ENCODE peak calls at places on chromosomes 2 and 18, in six cellular contexts. Q, O, R, D, E and S are unnamed samples.

GRCh38 chr2:148643421-148643820 is 1.1 kb upstream of the EPC2 start:
- DNase-seq in Q (peak; percentile 64), O (no peak), R (no peak), D (no peak), E (no peak), S (no peak)

GRCh38 chr2:54776494-54776893 is 53.0 kb downstream of the EML6 start:
- DNase-seq in Q (no peak), O (no peak), R (no peak), D (no peak), E (no peak), S (no peak)

GRCh38 chr2:156321243-156321904 is 11.1 kb downstream of the NR4A2 start:
- DNase-seq in Q (no peak), O (no peak), R (no peak), D (no peak), E (no peak), S (no peak)

GRCh38 chr2:60456115-60456770 is 97.2 kb downstream of the BCL11A start:
- DNase-seq in Q (no peak), O (no peak), R (no peak), D (no peak), E (peak; percentile 30), S (no peak)

GRCh38 chr2:48284624-48285212 is 245.2 kb upstream of the STON1 start:
- DNase-seq in Q (no peak), O (no peak), R (no peak), D (peak; percentile 26), E (no peak), S (no peak)

GRCh38 chr18:78678318-78678695 is 301.3 kb upstream of the SALL3 start:
- DNase-seq in Q (no peak), O (no peak), R (no peak), D (no peak), E (no peak), S (no peak)

GRCh38 chr2:125861461-125861860 is 794.5 kb upstream of the GYPC start:
- DNase-seq in Q (no peak), O (no peak), R (no peak), D (no peak), E (no peak), S (no peak)

GRCh38 chr2:160125828-160126227 is 63.4 kb upstream of the PLA2R1 start:
- DNase-seq in Q (no peak), O (no peak), R (no peak), D (no peak), E (no peak), S (no peak)

GRCh38 chr2:69449906-69450305 is 12.7 kb upstream of the NFU1 start:
- DNase-seq in Q (no peak), O (no peak), R (no peak), D (no peak), E (no peak), S (no peak)

GRCh38 chr2:25808006-25808383 is 70.3 kb downstream of the ASXL2 start:
- DNase-seq in Q (no peak), O (no peak), R (no peak), D (no peak), E (no peak), S (no peak)

GRCh38 chr2:48715042-48715899 is 40.3 kb downstream of the LHCGR start:
- DNase-seq in Q (no peak), O (no peak), R (no peak), D (no peak), E (no peak), S (no peak)

GRCh38 chr2:36450466-36451196 is 95.1 kb downstream of the CRIM1 start:
- DNase-seq in Q (no peak), O (no peak), R (no peak), D (no peak), E (peak; percentile 37), S (no peak)

GRCh38 chr2:39584283-39584972 is 81.3 kb upstream of the TMEM178A start:
- DNase-seq in Q (no peak), O (no peak), R (no peak), D (no peak), E (no peak), S (no peak)

GRCh38 chr2:172101707-172102158 is 967 bp downstream of the DLX2 start:
- DNase-seq in Q (no peak), O (no peak), R (no peak), D (no peak), E (no peak), S (no peak)

GRCh38 chr2:102126660-102127059 is 15.9 kb upstream of the IL1R1 start:
- DNase-seq in Q (no peak), O (no peak), R (no peak), D (no peak), E (no peak), S (no peak)

GRCh38 chr2:207676827-207677354 is 34.5 kb upstream of the CCNYL1 start:
- DNase-seq in Q (no peak), O (no peak), R (no peak), D (peak; percentile 30), E (peak; percentile 26), S (no peak)

GRCh38 chr18:37844209-37844970 is 278.8 kb upstream of the CELF4 start:
- DNase-seq in Q (no peak), O (no peak), R (no peak), D (no peak), E (no peak), S (no peak)

GRCh38 chr18:63177822-63178525 is 141.6 kb downstream of the BCL2 start:
- DNase-seq in Q (no peak), O (no peak), R (no peak), D (no peak), E (no peak), S (no peak)

GRCh38 chr18:64785686-64786085 is 636.8 kb upstream of the LINC00305 start:
- DNase-seq in Q (no peak), O (no peak), R (no peak), D (no peak), E (no peak), S (no peak)

GRCh38 chr18:23876921-23877320 is 137.6 kb upstream of the TTC39C start:
- DNase-seq in Q (no peak), O (no peak), R (no peak), D (no peak), E (no peak), S (no peak)

GRCh38 chr2:138391956-138392355 is 109.6 kb upstream of the SPOPL start:
- DNase-seq in Q (no peak), O (no peak), R (no peak), D (no peak), E (no peak), S (no peak)

GRCh38 chr18:38539871-38540270 is 974.3 kb upstream of the CELF4 start:
- DNase-seq in Q (no peak), O (no peak), R (no peak), D (no peak), E (no peak), S (no peak)

GRCh38 chr2:136008205-136008865 is 22.9 kb upstream of the DARS1 start:
- DNase-seq in Q (no peak), O (no peak), R (no peak), D (no peak), E (no peak), S (no peak)

GRCh38 chr18:11689031-11689971 is at the start of gene GNAL:
- DNase-seq in Q (no peak), O (peak; percentile 61), R (peak; percentile 89), D (peak; percentile 51), E (peak; percentile 55), S (peak; percentile 48)

GRCh38 chr2:190100298-190100697 is 37.8 kb upstream of the MSTN start:
- DNase-seq in Q (no peak), O (no peak), R (no peak), D (no peak), E (no peak), S (no peak)

GRCh38 chr2:219350938-219351280 is 18.4 kb upstream of the RESP18 start:
- DNase-seq in Q (no peak), O (no peak), R (no peak), D (no peak), E (no peak), S (no peak)

GRCh38 chr2:45930396-45930792 is 278.9 kb downstream of the PRKCE start:
- DNase-seq in Q (no peak), O (no peak), R (no peak), D (no peak), E (no peak), S (no peak)

GRCh38 chr2:108972663-108973062 is 16.4 kb downstream of the EDAR start:
- DNase-seq in Q (no peak), O (no peak), R (no peak), D (no peak), E (no peak), S (no peak)

GRCh38 chr2:191190439-191190838 is 39.6 kb upstream of the STAT4 start:
- DNase-seq in Q (no peak), O (no peak), R (no peak), D (no peak), E (no peak), S (no peak)

GRCh38 chr2:217445726-217446125 is 557.1 kb downstream of the TNS1 start:
- DNase-seq in Q (no peak), O (no peak), R (no peak), D (no peak), E (no peak), S (no peak)

DNA sequence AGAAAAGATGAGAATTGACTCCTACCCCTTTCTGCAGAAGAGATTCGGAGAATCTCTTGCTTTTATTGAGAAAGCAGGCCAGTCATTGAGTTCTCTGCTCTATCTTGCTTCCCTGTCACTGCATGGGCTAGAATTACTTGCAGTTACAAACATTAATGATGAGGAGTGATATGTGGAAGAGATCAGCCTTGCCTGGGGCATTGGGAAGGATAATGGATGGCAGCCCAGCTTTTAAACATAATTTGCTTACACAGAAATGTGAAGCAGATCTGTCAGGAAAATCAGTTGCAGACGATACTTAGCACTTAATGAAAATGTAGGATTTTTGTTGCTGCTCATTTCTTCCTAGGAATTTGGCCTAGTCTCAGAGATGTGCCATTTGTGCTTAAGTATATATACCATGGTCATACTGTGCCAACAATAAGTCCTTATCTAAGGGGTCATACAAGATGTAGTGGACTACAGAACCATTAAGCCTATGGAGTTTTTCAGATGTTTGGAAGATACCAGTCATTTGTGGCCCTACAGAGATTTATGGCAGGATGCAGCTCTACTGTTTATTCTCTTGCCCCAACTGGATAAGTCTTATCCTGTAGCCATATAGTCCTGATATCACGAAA is 92.6 kb downstream of the XRCC5 start:
- DNase-seq in Q (no peak), O (no peak), R (no peak), D (no peak), E (no peak), S (no peak)
- TF ChIP-seq POLR2AphosphoS5 in Q (no peak), O (no peak), R (no peak), D (no peak), E (no peak), S (no peak)

GRCh38 chr2:24359701-24360049 is 661 bp downstream of the ITSN2 start:
- DNase-seq in Q (no peak), O (no peak), R (no peak), D (no peak), E (no peak), S (no peak)
- TF ChIP-seq POLR2A in Q (no peak), O (no peak), R (no peak), D (no peak), E (no peak), S (no peak)

DNA sequence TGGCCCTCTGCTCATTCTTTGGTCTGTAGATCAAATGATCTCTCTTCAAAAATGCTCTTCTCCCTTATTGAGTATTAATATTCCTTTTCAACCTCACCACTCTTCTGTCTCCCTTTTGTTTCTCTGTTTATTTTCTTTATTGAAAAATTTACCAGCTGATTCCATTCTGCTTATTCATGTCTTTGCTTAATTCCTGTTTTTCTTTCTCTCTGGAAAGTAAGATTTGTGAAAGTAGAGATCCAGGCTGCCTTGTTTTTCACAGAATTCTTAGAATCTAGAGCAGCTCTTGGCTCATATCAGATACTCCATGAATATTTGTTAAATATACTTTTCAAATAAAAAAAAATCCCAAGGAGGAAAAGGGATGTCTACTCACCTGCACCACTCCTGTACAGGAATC is 157.0 kb downstream of the DOCK10 start:
- DNase-seq in Q (no peak), O (no peak), R (no peak), D (no peak), E (no peak), S (no peak)
- TF ChIP-seq TAF1 in Q (no peak), O (no peak), R (no peak), D (no peak), E (no peak), S (no peak)

GRCh38 chr2:200618590-200619021 is 32.8 kb downstream of the AOX1 start:
- DNase-seq in Q (no peak), O (no peak), R (no peak), D (peak; percentile 23), E (no peak), S (no peak)
- TF ChIP-seq POLR2AphosphoS5 in Q (no peak), O (no peak), R (no peak), D (no peak), E (no peak), S (no peak)